ENCODE peak calls at places on chromosomes 3 and 15, in ten cellular contexts. One of them, this sample, is unnamed.
A peak's percentile ranks its signal among the peaks of the same experiment; 100 is the strongest.

GRCh38 chr15:89307046-89307587 is 27.5 kb downstream of the POLG start:
- DNase-seq in CD8-positive, alpha-beta T cell: no peak
- DNase-seq in fibroblast of lung: peak; percentile 57
- DNase-seq in neuronal stem cell: no peak
- DNase-seq in uterus: no peak
- DNase-seq in transverse colon: no peak
- DNase-seq in cardiac muscle cell: peak; percentile 26
- DNase-seq in upper lobe of right lung: no peak
- DNase-seq in heart right ventricle: no peak
- DNase-seq in CD8-positive, alpha-beta memory T cell: no peak
- DNase-seq in this sample: no peak

GRCh38 chr3:60017631-60018030 is 967.8 kb upstream of the CFAP20DC start:
- DNase-seq in CD8-positive, alpha-beta T cell: peak; percentile 34
- DNase-seq in fibroblast of lung: peak; percentile 93
- DNase-seq in neuronal stem cell: no peak
- DNase-seq in uterus: no peak
- DNase-seq in transverse colon: no peak
- DNase-seq in cardiac muscle cell: no peak
- DNase-seq in upper lobe of right lung: no peak
- DNase-seq in heart right ventricle: no peak
- DNase-seq in CD8-positive, alpha-beta memory T cell: peak; percentile 2
- DNase-seq in this sample: no peak

GRCh38 chr3:23547905-23548304 is 257.9 kb upstream of the UBE2E1 start:
- DNase-seq in CD8-positive, alpha-beta T cell: no peak
- DNase-seq in fibroblast of lung: peak; percentile 3
- DNase-seq in neuronal stem cell: no peak
- DNase-seq in uterus: no peak
- DNase-seq in transverse colon: no peak
- DNase-seq in cardiac muscle cell: no peak
- DNase-seq in upper lobe of right lung: no peak
- DNase-seq in heart right ventricle: no peak
- DNase-seq in CD8-positive, alpha-beta memory T cell: no peak
- DNase-seq in this sample: no peak

GRCh38 chr3:58170376-58170775 is 40.4 kb downstream of the DNASE1L3 start:
- DNase-seq in CD8-positive, alpha-beta T cell: no peak
- DNase-seq in fibroblast of lung: no peak
- DNase-seq in neuronal stem cell: no peak
- DNase-seq in uterus: no peak
- DNase-seq in transverse colon: no peak
- DNase-seq in cardiac muscle cell: no peak
- DNase-seq in upper lobe of right lung: no peak
- DNase-seq in heart right ventricle: no peak
- DNase-seq in CD8-positive, alpha-beta memory T cell: no peak
- DNase-seq in this sample: no peak

GRCh38 chr3:195847061-195847950 is 35.6 kb upstream of the MUC4 start:
- DNase-seq in CD8-positive, alpha-beta T cell: no peak
- DNase-seq in fibroblast of lung: peak; percentile 73
- DNase-seq in neuronal stem cell: no peak
- DNase-seq in uterus: no peak
- DNase-seq in transverse colon: peak; percentile 45
- DNase-seq in cardiac muscle cell: peak; percentile 73
- DNase-seq in upper lobe of right lung: no peak
- DNase-seq in heart right ventricle: no peak
- DNase-seq in CD8-positive, alpha-beta memory T cell: no peak
- DNase-seq in this sample: no peak

GRCh38 chr3:112302881-112303761 is 9.1 kb upstream of the SLC9C1 start:
- DNase-seq in CD8-positive, alpha-beta T cell: no peak
- DNase-seq in fibroblast of lung: peak; percentile 22
- DNase-seq in neuronal stem cell: peak; percentile 87
- DNase-seq in uterus: no peak
- DNase-seq in transverse colon: no peak
- DNase-seq in cardiac muscle cell: peak; percentile 77
- DNase-seq in upper lobe of right lung: no peak
- DNase-seq in heart right ventricle: no peak
- DNase-seq in CD8-positive, alpha-beta memory T cell: no peak
- DNase-seq in this sample: no peak

GRCh38 chr15:72155021-72155621 is 36.9 kb downstream of the SENP8 start:
- DNase-seq in CD8-positive, alpha-beta T cell: no peak
- DNase-seq in fibroblast of lung: peak; percentile 42
- DNase-seq in neuronal stem cell: no peak
- DNase-seq in uterus: peak; percentile 69
- DNase-seq in transverse colon: peak; percentile 86
- DNase-seq in cardiac muscle cell: peak; percentile 48
- DNase-seq in upper lobe of right lung: peak; percentile 96
- DNase-seq in heart right ventricle: peak; percentile 73
- DNase-seq in CD8-positive, alpha-beta memory T cell: no peak
- DNase-seq in this sample: peak; percentile 92

GRCh38 chr3:54564374-54564925 is 363.4 kb downstream of the LRTM1 start:
- DNase-seq in CD8-positive, alpha-beta T cell: no peak
- DNase-seq in fibroblast of lung: peak; percentile 1
- DNase-seq in neuronal stem cell: no peak
- DNase-seq in uterus: no peak
- DNase-seq in transverse colon: no peak
- DNase-seq in cardiac muscle cell: no peak
- DNase-seq in upper lobe of right lung: no peak
- DNase-seq in heart right ventricle: no peak
- DNase-seq in CD8-positive, alpha-beta memory T cell: no peak
- DNase-seq in this sample: no peak

GRCh38 chr3:191141728-191142127 is 57.3 kb upstream of the OSTN start:
- DNase-seq in CD8-positive, alpha-beta T cell: no peak
- DNase-seq in fibroblast of lung: peak; percentile 83
- DNase-seq in neuronal stem cell: no peak
- DNase-seq in uterus: no peak
- DNase-seq in transverse colon: no peak
- DNase-seq in cardiac muscle cell: peak; percentile 70
- DNase-seq in upper lobe of right lung: no peak
- DNase-seq in heart right ventricle: no peak
- DNase-seq in CD8-positive, alpha-beta memory T cell: no peak
- DNase-seq in this sample: no peak

GRCh38 chr15:96297783-96298182 is 32.7 kb upstream of the NR2F2 start:
- DNase-seq in CD8-positive, alpha-beta T cell: no peak
- DNase-seq in fibroblast of lung: no peak
- DNase-seq in neuronal stem cell: no peak
- DNase-seq in uterus: no peak
- DNase-seq in transverse colon: no peak
- DNase-seq in cardiac muscle cell: no peak
- DNase-seq in upper lobe of right lung: no peak
- DNase-seq in heart right ventricle: no peak
- DNase-seq in CD8-positive, alpha-beta memory T cell: no peak
- DNase-seq in this sample: no peak

GRCh38 chr15:95280711-95281110 is 1049.3 kb downstream of the MCTP2 start:
- DNase-seq in CD8-positive, alpha-beta T cell: no peak
- DNase-seq in fibroblast of lung: no peak
- DNase-seq in neuronal stem cell: no peak
- DNase-seq in uterus: no peak
- DNase-seq in transverse colon: no peak
- DNase-seq in cardiac muscle cell: no peak
- DNase-seq in upper lobe of right lung: no peak
- DNase-seq in heart right ventricle: no peak
- DNase-seq in CD8-positive, alpha-beta memory T cell: no peak
- DNase-seq in this sample: no peak

GRCh38 chr3:126870608-126871210 is 112.2 kb upstream of the PLXNA1 start:
- DNase-seq in CD8-positive, alpha-beta T cell: no peak
- DNase-seq in fibroblast of lung: peak; percentile 57
- DNase-seq in neuronal stem cell: no peak
- DNase-seq in uterus: no peak
- DNase-seq in transverse colon: no peak
- DNase-seq in cardiac muscle cell: peak; percentile 40
- DNase-seq in upper lobe of right lung: no peak
- DNase-seq in heart right ventricle: no peak
- DNase-seq in CD8-positive, alpha-beta memory T cell: no peak
- DNase-seq in this sample: no peak

GRCh38 chr15:42994546-42994945 is 74.0 kb upstream of the TTBK2 start:
- DNase-seq in CD8-positive, alpha-beta T cell: no peak
- DNase-seq in fibroblast of lung: peak; percentile 70
- DNase-seq in neuronal stem cell: no peak
- DNase-seq in uterus: no peak
- DNase-seq in transverse colon: no peak
- DNase-seq in cardiac muscle cell: peak; percentile 60
- DNase-seq in upper lobe of right lung: no peak
- DNase-seq in heart right ventricle: no peak
- DNase-seq in CD8-positive, alpha-beta memory T cell: no peak
- DNase-seq in this sample: no peak

GRCh38 chr3:141796436-141797166 is 33.4 kb downstream of the GRK7 start:
- DNase-seq in CD8-positive, alpha-beta T cell: peak; percentile 48
- DNase-seq in fibroblast of lung: peak; percentile 85
- DNase-seq in neuronal stem cell: no peak
- DNase-seq in uterus: no peak
- DNase-seq in transverse colon: peak; percentile 47
- DNase-seq in cardiac muscle cell: peak; percentile 57
- DNase-seq in upper lobe of right lung: no peak
- DNase-seq in heart right ventricle: no peak
- DNase-seq in CD8-positive, alpha-beta memory T cell: peak; percentile 44
- DNase-seq in this sample: no peak

GRCh38 chr3:141798455-141798854 is 35.2 kb downstream of the GRK7 start:
- DNase-seq in CD8-positive, alpha-beta T cell: no peak
- DNase-seq in fibroblast of lung: peak; percentile 73
- DNase-seq in neuronal stem cell: no peak
- DNase-seq in uterus: peak; percentile 31
- DNase-seq in transverse colon: peak; percentile 16
- DNase-seq in cardiac muscle cell: peak; percentile 54
- DNase-seq in upper lobe of right lung: no peak
- DNase-seq in heart right ventricle: peak; percentile 48
- DNase-seq in CD8-positive, alpha-beta memory T cell: no peak
- DNase-seq in this sample: no peak

GRCh38 chr3:141795719-141796435 is 32.7 kb downstream of the GRK7 start:
- DNase-seq in CD8-positive, alpha-beta T cell: no peak
- DNase-seq in fibroblast of lung: peak; percentile 7
- DNase-seq in neuronal stem cell: no peak
- DNase-seq in uterus: peak; percentile 49
- DNase-seq in transverse colon: peak; percentile 42
- DNase-seq in cardiac muscle cell: peak; percentile 55
- DNase-seq in upper lobe of right lung: peak; percentile 85
- DNase-seq in heart right ventricle: peak; percentile 34
- DNase-seq in CD8-positive, alpha-beta memory T cell: peak; percentile 29
- DNase-seq in this sample: peak; percentile 69

GRCh38 chr3:141797167-141797773 is 34.1 kb downstream of the GRK7 start:
- DNase-seq in CD8-positive, alpha-beta T cell: peak; percentile 22
- DNase-seq in fibroblast of lung: peak; percentile 31
- DNase-seq in neuronal stem cell: peak; percentile 83
- DNase-seq in uterus: peak; percentile 33
- DNase-seq in transverse colon: peak; percentile 33
- DNase-seq in cardiac muscle cell: peak; percentile 82
- DNase-seq in upper lobe of right lung: peak; percentile 69
- DNase-seq in heart right ventricle: peak; percentile 80
- DNase-seq in CD8-positive, alpha-beta memory T cell: peak; percentile 24
- DNase-seq in this sample: peak; percentile 68

GRCh38 chr3:141797819-141798405 is 34.7 kb downstream of the GRK7 start:
- DNase-seq in CD8-positive, alpha-beta T cell: no peak
- DNase-seq in fibroblast of lung: no peak
- DNase-seq in neuronal stem cell: no peak
- DNase-seq in uterus: no peak
- DNase-seq in transverse colon: no peak
- DNase-seq in cardiac muscle cell: no peak
- DNase-seq in upper lobe of right lung: no peak
- DNase-seq in heart right ventricle: peak; percentile 21
- DNase-seq in CD8-positive, alpha-beta memory T cell: no peak
- DNase-seq in this sample: no peak
- H3K27ac ChIP-seq in CD8-positive, alpha-beta T cell: peak overlapping the region; percentile 64
- H3K27ac ChIP-seq in fibroblast of lung: peak overlapping the region; percentile 55
- H3K27ac ChIP-seq in neuronal stem cell: peak overlapping the region; percentile 73
- H3K27ac ChIP-seq in uterus: peak overlapping the region; percentile 85
- H3K27ac ChIP-seq in transverse colon: peak overlapping the region; percentile 88
- H3K27ac ChIP-seq in cardiac muscle cell: no peak overlapping the region
- H3K27ac ChIP-seq in upper lobe of right lung: peak overlapping the region; percentile 75
- H3K27ac ChIP-seq in heart right ventricle: peak overlapping the region; percentile 75
- H3K27ac ChIP-seq in CD8-positive, alpha-beta memory T cell: peak overlapping the region; percentile 69
- H3K27ac ChIP-seq in this sample: no peak overlapping the region

GRCh38 chr3:73389104-73389809 is 235.5 kb downstream of the PDZRN3 start:
- DNase-seq in CD8-positive, alpha-beta T cell: no peak
- DNase-seq in fibroblast of lung: no peak
- DNase-seq in neuronal stem cell: no peak
- DNase-seq in uterus: peak; percentile 57
- DNase-seq in transverse colon: no peak
- DNase-seq in cardiac muscle cell: no peak
- DNase-seq in upper lobe of right lung: no peak
- DNase-seq in heart right ventricle: no peak
- DNase-seq in CD8-positive, alpha-beta memory T cell: no peak
- DNase-seq in this sample: no peak
- H3K36me3 ChIP-seq in CD8-positive, alpha-beta T cell: no peaks in the 10 kb centered on the region
- H3K36me3 ChIP-seq in fibroblast of lung: peaks cover 13% of the 10 kb centered on the region
- H3K36me3 ChIP-seq in neuronal stem cell: peaks cover 97% of the 10 kb centered on the region
- H3K36me3 ChIP-seq in uterus: no peaks in the 10 kb centered on the region
- H3K36me3 ChIP-seq in transverse colon: no peaks in the 10 kb centered on the region
- H3K36me3 ChIP-seq in cardiac muscle cell: peaks cover 41% of the 10 kb centered on the region
- H3K36me3 ChIP-seq in upper lobe of right lung: no peaks in the 10 kb centered on the region
- H3K36me3 ChIP-seq in heart right ventricle: no peaks in the 10 kb centered on the region
- H3K36me3 ChIP-seq in CD8-positive, alpha-beta memory T cell: no peaks in the 10 kb centered on the region
- H3K36me3 ChIP-seq in this sample: peaks cover 4% of the 10 kb centered on the region

GRCh38 chr3:101038393-101038792 is 45.2 kb upstream of the ABI3BP start:
- DNase-seq in CD8-positive, alpha-beta T cell: no peak
- DNase-seq in fibroblast of lung: peak; percentile 28
- DNase-seq in neuronal stem cell: no peak
- DNase-seq in uterus: no peak
- DNase-seq in transverse colon: no peak
- DNase-seq in cardiac muscle cell: no peak
- DNase-seq in upper lobe of right lung: no peak
- DNase-seq in heart right ventricle: no peak
- DNase-seq in CD8-positive, alpha-beta memory T cell: no peak
- DNase-seq in this sample: no peak
- H3K27ac ChIP-seq in CD8-positive, alpha-beta T cell: no peak overlapping the region
- H3K27ac ChIP-seq in fibroblast of lung: no peak overlapping the region
- H3K27ac ChIP-seq in neuronal stem cell: no peak overlapping the region
- H3K27ac ChIP-seq in uterus: no peak overlapping the region
- H3K27ac ChIP-seq in transverse colon: no peak overlapping the region
- H3K27ac ChIP-seq in cardiac muscle cell: no peak overlapping the region
- H3K27ac ChIP-seq in upper lobe of right lung: no peak overlapping the region
- H3K27ac ChIP-seq in heart right ventricle: no peak overlapping the region
- H3K27ac ChIP-seq in CD8-positive, alpha-beta memory T cell: no peak overlapping the region
- H3K27ac ChIP-seq in this sample: no peak overlapping the region

GRCh38 chr3:119378259-119378658 is 84.1 kb downstream of the ARHGAP31 start:
- DNase-seq in CD8-positive, alpha-beta T cell: no peak
- DNase-seq in fibroblast of lung: no peak
- DNase-seq in neuronal stem cell: no peak
- DNase-seq in uterus: no peak
- DNase-seq in transverse colon: no peak
- DNase-seq in cardiac muscle cell: no peak
- DNase-seq in upper lobe of right lung: no peak
- DNase-seq in heart right ventricle: no peak
- DNase-seq in CD8-positive, alpha-beta memory T cell: no peak
- DNase-seq in this sample: no peak

GRCh38 chr3:119375510-119375909 is 81.3 kb downstream of the ARHGAP31 start:
- DNase-seq in CD8-positive, alpha-beta T cell: no peak
- DNase-seq in fibroblast of lung: no peak
- DNase-seq in neuronal stem cell: no peak
- DNase-seq in uterus: no peak
- DNase-seq in transverse colon: no peak
- DNase-seq in cardiac muscle cell: no peak
- DNase-seq in upper lobe of right lung: no peak
- DNase-seq in heart right ventricle: no peak
- DNase-seq in CD8-positive, alpha-beta memory T cell: no peak
- DNase-seq in this sample: no peak

GRCh38 chr3:119376758-119377157 is 82.6 kb downstream of the ARHGAP31 start:
- DNase-seq in CD8-positive, alpha-beta T cell: no peak
- DNase-seq in fibroblast of lung: no peak
- DNase-seq in neuronal stem cell: no peak
- DNase-seq in uterus: no peak
- DNase-seq in transverse colon: no peak
- DNase-seq in cardiac muscle cell: peak; percentile 19
- DNase-seq in upper lobe of right lung: no peak
- DNase-seq in heart right ventricle: no peak
- DNase-seq in CD8-positive, alpha-beta memory T cell: no peak
- DNase-seq in this sample: no peak

GRCh38 chr3:119380697-119381096 is 82.7 kb downstream of the TMEM39A start:
- DNase-seq in CD8-positive, alpha-beta T cell: no peak
- DNase-seq in fibroblast of lung: no peak
- DNase-seq in neuronal stem cell: no peak
- DNase-seq in uterus: no peak
- DNase-seq in transverse colon: no peak
- DNase-seq in cardiac muscle cell: peak; percentile 15
- DNase-seq in upper lobe of right lung: no peak
- DNase-seq in heart right ventricle: no peak
- DNase-seq in CD8-positive, alpha-beta memory T cell: no peak
- DNase-seq in this sample: no peak

GRCh38 chr3:119375106-119375505 is 80.9 kb downstream of the ARHGAP31 start:
- DNase-seq in CD8-positive, alpha-beta T cell: no peak
- DNase-seq in fibroblast of lung: no peak
- DNase-seq in neuronal stem cell: no peak
- DNase-seq in uterus: no peak
- DNase-seq in transverse colon: no peak
- DNase-seq in cardiac muscle cell: no peak
- DNase-seq in upper lobe of right lung: no peak
- DNase-seq in heart right ventricle: no peak
- DNase-seq in CD8-positive, alpha-beta memory T cell: no peak
- DNase-seq in this sample: no peak
- H3K36me3 ChIP-seq in CD8-positive, alpha-beta T cell: no peaks in the 10 kb centered on the region
- H3K36me3 ChIP-seq in fibroblast of lung: no peaks in the 10 kb centered on the region
- H3K36me3 ChIP-seq in neuronal stem cell: no peaks in the 10 kb centered on the region
- H3K36me3 ChIP-seq in uterus: no peaks in the 10 kb centered on the region
- H3K36me3 ChIP-seq in transverse colon: no peaks in the 10 kb centered on the region
- H3K36me3 ChIP-seq in cardiac muscle cell: peaks cover 27% of the 10 kb centered on the region
- H3K36me3 ChIP-seq in upper lobe of right lung: peaks cover 43% of the 10 kb centered on the region
- H3K36me3 ChIP-seq in heart right ventricle: no peaks in the 10 kb centered on the region
- H3K36me3 ChIP-seq in CD8-positive, alpha-beta memory T cell: no peaks in the 10 kb centered on the region
- H3K36me3 ChIP-seq in this sample: no peaks in the 10 kb centered on the region